ENCODE peak calls at places on chromosome 15, in four cellular contexts. One of them, this sample, is unnamed.
A peak's percentile ranks its signal among the peaks of the same experiment; 100 is the strongest.

GRCh38 chr15:57298843-57299550 is 77.3 kb upstream of the CGNL1 start:
- DNase-seq in fibroblast of lung: no peak
- DNase-seq in CD4-positive, CD25-positive, alpha-beta regulatory T cell: no peak
- DNase-seq in tibial artery: no peak
- DNase-seq in this sample: no peak

GRCh38 chr15:63985221-63986184 is 60.8 kb downstream of the DAPK2 start:
- DNase-seq in tibial artery: peak; percentile 79
- DNase-seq in CD4-positive, CD25-positive, alpha-beta regulatory T cell: no peak
- DNase-seq in fibroblast of lung: no peak
- DNase-seq in this sample: no peak

GRCh38 chr15:101543431-101543830 is 53.9 kb upstream of the PCSK6 start:
- DNase-seq in tibial artery: no peak
- DNase-seq in fibroblast of lung: no peak
- DNase-seq in CD4-positive, CD25-positive, alpha-beta regulatory T cell: no peak
- DNase-seq in this sample: no peak

GRCh38 chr15:82904574-82904973 is 47.9 kb downstream of the HOMER2 start:
- DNase-seq in CD4-positive, CD25-positive, alpha-beta regulatory T cell: no peak
- DNase-seq in fibroblast of lung: no peak
- DNase-seq in tibial artery: no peak
- DNase-seq in this sample: no peak

GRCh38 chr15:25862469-25863066 is 559 bp downstream of the ATP10A start:
- DNase-seq in fibroblast of lung: peak; percentile 34
- DNase-seq in tibial artery: no peak
- DNase-seq in CD4-positive, CD25-positive, alpha-beta regulatory T cell: peak; percentile 29
- DNase-seq in this sample: peak; percentile 61

GRCh38 chr15:92906563-92907081 is 6.5 kb downstream of the CHD2 start:
- DNase-seq in CD4-positive, CD25-positive, alpha-beta regulatory T cell: peak; percentile 54
- DNase-seq in tibial artery: no peak
- DNase-seq in fibroblast of lung: peak; percentile 76
- DNase-seq in this sample: no peak

GRCh38 chr15:78070049-78070698 is 7.3 kb downstream of the TBC1D2B start:
- DNase-seq in fibroblast of lung: no peak
- DNase-seq in CD4-positive, CD25-positive, alpha-beta regulatory T cell: peak; percentile 31
- DNase-seq in tibial artery: no peak
- DNase-seq in this sample: peak; percentile 35

GRCh38 chr15:99429681-99430081 is 136.1 kb upstream of the MEF2A start:
- DNase-seq in fibroblast of lung: no peak
- DNase-seq in tibial artery: peak; percentile 15
- DNase-seq in CD4-positive, CD25-positive, alpha-beta regulatory T cell: no peak
- DNase-seq in this sample: no peak

GRCh38 chr15:71364117-71364584 is 248.9 kb downstream of the THSD4 start:
- DNase-seq in tibial artery: no peak
- DNase-seq in CD4-positive, CD25-positive, alpha-beta regulatory T cell: no peak
- DNase-seq in fibroblast of lung: no peak
- DNase-seq in this sample: no peak

GRCh38 chr15:79981861-79982455 is 11.0 kb upstream of the BCL2A1 start:
- DNase-seq in CD4-positive, CD25-positive, alpha-beta regulatory T cell: no peak
- DNase-seq in tibial artery: no peak
- DNase-seq in fibroblast of lung: no peak
- DNase-seq in this sample: no peak

GRCh38 chr15:22788004-22788403 is 1.6 kb downstream of the NIPA1 start:
- DNase-seq in tibial artery: no peak
- DNase-seq in fibroblast of lung: no peak
- DNase-seq in CD4-positive, CD25-positive, alpha-beta regulatory T cell: no peak
- DNase-seq in this sample: no peak

GRCh38 chr15:99264125-99264524 is 12.8 kb downstream of the LRRC28 start:
- DNase-seq in fibroblast of lung: no peak
- DNase-seq in CD4-positive, CD25-positive, alpha-beta regulatory T cell: no peak
- DNase-seq in tibial artery: no peak
- DNase-seq in this sample: no peak

GRCh38 chr15:80580107-80580506 is 115.0 kb upstream of the ABHD17C start:
- DNase-seq in fibroblast of lung: peak; percentile 82
- DNase-seq in tibial artery: peak; percentile 7
- DNase-seq in CD4-positive, CD25-positive, alpha-beta regulatory T cell: no peak
- DNase-seq in this sample: no peak

GRCh38 chr15:92538115-92538514 is 117.5 kb downstream of the FAM174B start:
- DNase-seq in CD4-positive, CD25-positive, alpha-beta regulatory T cell: no peak
- DNase-seq in fibroblast of lung: no peak
- DNase-seq in tibial artery: no peak
- DNase-seq in this sample: no peak

GRCh38 chr15:65723786-65724354 is 68.2 kb downstream of the DENND4A start:
- DNase-seq in CD4-positive, CD25-positive, alpha-beta regulatory T cell: no peak
- DNase-seq in tibial artery: no peak
- DNase-seq in fibroblast of lung: no peak
- DNase-seq in this sample: no peak

GRCh38 chr15:59315914-59316428 is 56.7 kb downstream of the MYO1E start:
- DNase-seq in tibial artery: no peak
- DNase-seq in fibroblast of lung: peak; percentile 96
- DNase-seq in CD4-positive, CD25-positive, alpha-beta regulatory T cell: no peak
- DNase-seq in this sample: no peak

GRCh38 chr15:95895510-95895909 is 435.0 kb upstream of the NR2F2 start:
- DNase-seq in CD4-positive, CD25-positive, alpha-beta regulatory T cell: no peak
- DNase-seq in fibroblast of lung: no peak
- DNase-seq in tibial artery: no peak
- DNase-seq in this sample: no peak

GRCh38 chr15:98676586-98677270 is 28.4 kb downstream of the IGF1R start:
- DNase-seq in fibroblast of lung: no peak
- DNase-seq in CD4-positive, CD25-positive, alpha-beta regulatory T cell: no peak
- DNase-seq in tibial artery: no peak
- DNase-seq in this sample: no peak

GRCh38 chr15:63232943-63233342 is 43.5 kb downstream of the RAB8B start:
- DNase-seq in tibial artery: no peak
- DNase-seq in fibroblast of lung: no peak
- DNase-seq in CD4-positive, CD25-positive, alpha-beta regulatory T cell: no peak
- DNase-seq in this sample: no peak

GRCh38 chr15:88897456-88898194 is 2.3 kb upstream of the HAPLN3 start:
- DNase-seq in fibroblast of lung: peak; percentile 86
- DNase-seq in tibial artery: peak; percentile 82
- DNase-seq in CD4-positive, CD25-positive, alpha-beta regulatory T cell: peak; percentile 58
- DNase-seq in this sample: peak; percentile 83

GRCh38 chr15:25832158-25832557 is 31.0 kb downstream of the ATP10A start:
- DNase-seq in tibial artery: no peak
- DNase-seq in CD4-positive, CD25-positive, alpha-beta regulatory T cell: no peak
- DNase-seq in fibroblast of lung: peak; percentile 75
- DNase-seq in this sample: no peak

GRCh38 chr15:72923304-72923703 is 129.0 kb upstream of the NEO1 start:
- DNase-seq in CD4-positive, CD25-positive, alpha-beta regulatory T cell: no peak
- DNase-seq in tibial artery: no peak
- DNase-seq in fibroblast of lung: no peak
- DNase-seq in this sample: no peak

GRCh38 chr15:57505949-57506391 is 85.7 kb upstream of the MYZAP start:
- DNase-seq in fibroblast of lung: peak; percentile 35
- DNase-seq in tibial artery: peak; percentile 50
- DNase-seq in CD4-positive, CD25-positive, alpha-beta regulatory T cell: no peak
- DNase-seq in this sample: no peak

GRCh38 chr15:77810180-77810579 is 177.5 kb upstream of the LINGO1 start:
- DNase-seq in fibroblast of lung: no peak
- DNase-seq in tibial artery: no peak
- DNase-seq in CD4-positive, CD25-positive, alpha-beta regulatory T cell: no peak
- DNase-seq in this sample: no peak

GRCh38 chr15:55789066-55789660 is 46.2 kb upstream of the PRTG start:
- DNase-seq in tibial artery: no peak
- DNase-seq in CD4-positive, CD25-positive, alpha-beta regulatory T cell: peak; percentile 9
- DNase-seq in fibroblast of lung: no peak
- DNase-seq in this sample: peak; percentile 9

GRCh38 chr15:99062226-99062625 is 42.7 kb upstream of the SYNM start:
- DNase-seq in tibial artery: no peak
- DNase-seq in CD4-positive, CD25-positive, alpha-beta regulatory T cell: no peak
- DNase-seq in fibroblast of lung: no peak
- DNase-seq in this sample: no peak

DNA sequence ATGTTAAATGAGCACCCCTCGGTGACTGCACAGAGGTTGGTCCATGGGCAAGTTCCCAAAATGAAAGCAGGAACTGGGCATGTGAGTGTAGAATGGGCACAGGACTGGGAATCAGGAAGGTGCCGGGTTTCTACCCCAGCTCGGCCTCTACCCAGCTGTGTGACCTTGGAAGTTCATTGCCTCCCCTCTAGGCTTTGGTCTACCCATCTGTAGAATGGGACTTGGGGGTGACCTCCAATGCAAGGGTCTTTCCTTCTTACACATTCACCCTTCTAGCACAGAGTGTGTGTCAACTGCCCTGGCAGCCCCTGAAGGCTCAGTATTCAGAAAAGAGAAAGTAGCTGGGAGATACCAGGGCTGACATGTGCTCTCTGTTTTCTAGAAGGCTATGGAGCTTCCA is 72.3 kb upstream of the PIAS1 start:
- DNase-seq in CD4-positive, CD25-positive, alpha-beta regulatory T cell: no peak
- DNase-seq in fibroblast of lung: no peak
- DNase-seq in tibial artery: no peak
- DNase-seq in this sample: no peak
- H3K27ac ChIP-seq in CD4-positive, CD25-positive, alpha-beta regulatory T cell: no peak overlapping the region
- H3K27ac ChIP-seq in fibroblast of lung: no peak overlapping the region
- H3K27ac ChIP-seq in tibial artery: no peak overlapping the region
- H3K27ac ChIP-seq in this sample: no peak overlapping the region

DNA sequence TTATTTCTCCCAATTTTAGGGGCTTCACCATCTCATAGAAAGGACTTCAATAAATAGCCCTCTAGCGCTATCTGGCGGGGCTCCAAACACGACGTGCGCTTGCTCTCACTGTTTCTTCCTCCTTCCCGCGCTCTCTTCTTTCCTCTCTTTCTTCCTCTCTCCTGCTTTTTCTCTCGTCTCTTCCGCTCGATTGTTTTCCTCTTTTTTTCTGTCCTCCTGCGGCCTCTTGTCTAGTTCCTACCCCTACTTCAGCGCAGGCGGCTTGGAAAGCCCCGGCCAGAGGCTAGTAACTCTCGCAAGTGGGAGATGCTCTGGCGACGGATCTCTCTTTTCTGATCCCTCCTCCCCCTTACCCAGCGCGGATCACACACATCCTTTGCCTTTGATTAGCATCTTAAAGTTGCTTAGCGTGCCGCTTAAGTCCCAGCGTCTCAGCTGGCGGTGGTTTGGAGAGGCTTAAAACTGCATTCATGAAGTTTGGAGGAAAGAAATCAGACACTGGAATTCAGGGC is 6.2 kb upstream of the MEIS2 start:
- DNase-seq in tibial artery: no peak
- DNase-seq in fibroblast of lung: peak; percentile 67
- DNase-seq in CD4-positive, CD25-positive, alpha-beta regulatory T cell: no peak
- DNase-seq in this sample: no peak
- H3K27me3 ChIP-seq in tibial artery: no peaks in the 10 kb centered on the region
- H3K27me3 ChIP-seq in fibroblast of lung: no peaks in the 10 kb centered on the region
- H3K27me3 ChIP-seq in CD4-positive, CD25-positive, alpha-beta regulatory T cell: peaks cover 66% of the 10 kb centered on the region
- H3K27me3 ChIP-seq in this sample: peaks cover 91% of the 10 kb centered on the region

GRCh38 chr15:90000175-90000923 is 775 bp upstream of the ZNF710 start:
- DNase-seq in tibial artery: peak; percentile 29
- DNase-seq in fibroblast of lung: peak; percentile 30
- DNase-seq in CD4-positive, CD25-positive, alpha-beta regulatory T cell: no peak
- DNase-seq in this sample: no peak
- H3K27ac ChIP-seq in tibial artery: peak overlapping the region; percentile 67
- H3K27ac ChIP-seq in fibroblast of lung: peak overlapping the region; percentile 85
- H3K27ac ChIP-seq in CD4-positive, CD25-positive, alpha-beta regulatory T cell: peak overlapping the region; percentile 71
- H3K27ac ChIP-seq in this sample: peak overlapping the region; percentile 56

GRCh38 chr15:90638241-90638691 is 78.9 kb upstream of the BLM start:
- DNase-seq in tibial artery: no peak
- DNase-seq in fibroblast of lung: no peak
- DNase-seq in CD4-positive, CD25-positive, alpha-beta regulatory T cell: no peak
- DNase-seq in this sample: no peak
- H3K27me3 ChIP-seq in tibial artery: no peaks in the 10 kb centered on the region
- H3K27me3 ChIP-seq in fibroblast of lung: no peaks in the 10 kb centered on the region
- H3K27me3 ChIP-seq in CD4-positive, CD25-positive, alpha-beta regulatory T cell: no peaks in the 10 kb centered on the region
- H3K27me3 ChIP-seq in this sample: no peaks in the 10 kb centered on the region

GRCh38 chr15:44311136-44311535 is 22.6 kb downstream of the GOLM2 start:
- DNase-seq in tibial artery: no peak
- DNase-seq in fibroblast of lung: no peak
- DNase-seq in CD4-positive, CD25-positive, alpha-beta regulatory T cell: no peak
- DNase-seq in this sample: no peak

GRCh38 chr15:44312108-44312507 is 23.6 kb downstream of the GOLM2 start:
- DNase-seq in fibroblast of lung: no peak
- DNase-seq in CD4-positive, CD25-positive, alpha-beta regulatory T cell: no peak
- DNase-seq in tibial artery: no peak
- DNase-seq in this sample: no peak

GRCh38 chr15:44307712-44308111 is 19.2 kb downstream of the GOLM2 start:
- DNase-seq in fibroblast of lung: no peak
- DNase-seq in CD4-positive, CD25-positive, alpha-beta regulatory T cell: no peak
- DNase-seq in tibial artery: no peak
- DNase-seq in this sample: no peak

GRCh38 chr15:44308415-44308814 is 19.9 kb downstream of the GOLM2 start:
- DNase-seq in tibial artery: no peak
- DNase-seq in CD4-positive, CD25-positive, alpha-beta regulatory T cell: no peak
- DNase-seq in fibroblast of lung: no peak
- DNase-seq in this sample: no peak

GRCh38 chr15:44308874-44309273 is 20.4 kb downstream of the GOLM2 start:
- DNase-seq in tibial artery: no peak
- DNase-seq in fibroblast of lung: no peak
- DNase-seq in CD4-positive, CD25-positive, alpha-beta regulatory T cell: no peak
- DNase-seq in this sample: no peak
- H3K27ac ChIP-seq in tibial artery: no peak overlapping the region
- H3K27ac ChIP-seq in fibroblast of lung: no peak overlapping the region
- H3K27ac ChIP-seq in CD4-positive, CD25-positive, alpha-beta regulatory T cell: no peak overlapping the region
- H3K27ac ChIP-seq in this sample: no peak overlapping the region

GRCh38 chr15:33639051-33639450 is 328.3 kb downstream of the RYR3 start:
- DNase-seq in fibroblast of lung: no peak
- DNase-seq in tibial artery: no peak
- DNase-seq in CD4-positive, CD25-positive, alpha-beta regulatory T cell: no peak
- DNase-seq in this sample: no peak

GRCh38 chr15:33641069-33641468 is 327.2 kb upstream of the CHRM5 start:
- DNase-seq in fibroblast of lung: no peak
- DNase-seq in tibial artery: no peak
- DNase-seq in CD4-positive, CD25-positive, alpha-beta regulatory T cell: no peak
- DNase-seq in this sample: no peak

GRCh38 chr15:33639968-33640367 is 328.3 kb upstream of the CHRM5 start:
- DNase-seq in CD4-positive, CD25-positive, alpha-beta regulatory T cell: no peak
- DNase-seq in fibroblast of lung: no peak
- DNase-seq in tibial artery: no peak
- DNase-seq in this sample: no peak

GRCh38 chr15:33638439-33638838 is 327.7 kb downstream of the RYR3 start:
- DNase-seq in tibial artery: no peak
- DNase-seq in fibroblast of lung: no peak
- DNase-seq in CD4-positive, CD25-positive, alpha-beta regulatory T cell: no peak
- DNase-seq in this sample: no peak

DNA sequence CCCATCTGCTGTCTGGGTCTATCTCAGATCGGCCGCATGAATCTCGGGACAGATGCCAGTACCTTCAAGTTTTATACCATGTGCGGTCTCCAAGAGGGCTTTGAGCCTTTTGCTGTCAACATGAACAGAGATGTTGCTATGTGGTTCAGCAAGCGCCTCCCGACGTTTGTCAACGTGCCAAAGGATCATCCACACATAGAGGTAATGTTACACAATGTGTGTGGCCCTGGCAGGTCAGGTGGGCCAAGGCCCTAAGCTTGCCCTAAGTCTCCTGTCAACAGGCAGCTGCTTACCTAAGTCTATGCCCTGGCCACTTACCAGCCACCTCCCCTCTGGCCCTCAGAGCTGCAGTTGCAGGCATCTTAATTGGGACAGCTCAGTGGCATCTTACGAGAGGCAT is 324.0 kb upstream of the CHRM5 start:
- DNase-seq in tibial artery: no peak
- DNase-seq in CD4-positive, CD25-positive, alpha-beta regulatory T cell: no peak
- DNase-seq in fibroblast of lung: no peak
- DNase-seq in this sample: no peak
- H3K27me3 ChIP-seq in tibial artery: no peaks in the 10 kb centered on the region
- H3K27me3 ChIP-seq in CD4-positive, CD25-positive, alpha-beta regulatory T cell: peaks cover 5% of the 10 kb centered on the region
- H3K27me3 ChIP-seq in fibroblast of lung: peaks cover 5% of the 10 kb centered on the region
- H3K27me3 ChIP-seq in this sample: peaks cover 14% of the 10 kb centered on the region

This sample was measured in CD4-positive, alpha-beta T cell.